ENCODE peak calls at places on chromosomes 5 and 9, in four cellular contexts. Y is BE2C, Z is MG63, P is GM23338. L is an unnamed sample. For H3K27me3, the result is how much of the 10 kb centered on the place peaks cover.

GRCh38 chr5:155189981-155190380 is 176.4 kb downstream of the KIF4B start:
- DNase-seq in Y (no peak), Z (no peak), P (peak), L (no peak)

GRCh38 chr5:142749321-142749720 is 20.9 kb upstream of the ARHGAP26 start:
- DNase-seq in Y (no peak), Z (peak), P (no peak), L (peak)

GRCh38 chr5:133754575-133755169 is 142.3 kb upstream of the FSTL4 start:
- DNase-seq in Y (peak), Z (peak), P (peak), L (peak)

GRCh38 chr9:69745716-69746538 is 13.9 kb downstream of the PTAR1 start:
- DNase-seq in Y (peak), Z (no peak), P (peak), L (no peak)

GRCh38 chr9:129333961-129334743 is 156.1 kb upstream of the IER5L start:
- DNase-seq in Y (peak), Z (peak), P (peak), L (peak)

GRCh38 chr5:176530406-176530982 is 6.7 kb downstream of the RNF44 start:
- DNase-seq in Y (no peak), Z (no peak), P (no peak), L (no peak)

GRCh38 chr9:20618361-20618799 is 3.9 kb downstream of the MLLT3 start:
- DNase-seq in Y (no peak), Z (peak), P (no peak), L (peak)

GRCh38 chr5:151682751-151683331 is 3.9 kb downstream of the SPARC start:
- DNase-seq in Y (no peak), Z (peak), P (no peak), L (no peak)

GRCh38 chr9:82829818-82830217 is 233.1 kb downstream of the RASEF start:
- DNase-seq in Y (no peak), Z (no peak), P (no peak), L (no peak)

GRCh38 chr5:153081385-153081784 is 409.1 kb upstream of the GRIA1 start:
- DNase-seq in Y (no peak), Z (no peak), P (no peak), L (no peak)

GRCh38 chr5:113487411-113487778 is 858 bp downstream of the MCC start:
- DNase-seq in Y (peak), Z (no peak), P (peak), L (no peak)

GRCh38 chr5:60578295-60578694 is 121.7 kb downstream of the DEPDC1B start:
- DNase-seq in Y (no peak), Z (no peak), P (no peak), L (no peak)

GRCh38 chr5:149831492-149831891 is 101.4 kb downstream of the PPARGC1B start:
- DNase-seq in Y (no peak), Z (no peak), P (no peak), L (peak)

GRCh38 chr5:162221884-162222283 is 154.3 kb downstream of the GABRG2 start:
- DNase-seq in Y (peak), Z (no peak), P (peak), L (no peak)

GRCh38 chr5:168992687-168993086 is 308.3 kb downstream of the SLIT3 start:
- DNase-seq in Y (peak), Z (no peak), P (peak), L (no peak)

GRCh38 chr9:98783518-98784226 is 12.7 kb downstream of the ANKS6 start:
- DNase-seq in Y (no peak), Z (no peak), P (no peak), L (no peak)

GRCh38 chr9:121298016-121298538 is 30.1 kb downstream of the GSN start:
- DNase-seq in Y (no peak), Z (no peak), P (peak), L (no peak)

GRCh38 chr9:135701067-135701967 is 668 bp upstream of the KCNT1 start:
- DNase-seq in Y (no peak), Z (no peak), P (no peak), L (no peak)

GRCh38 chr5:126780165-126780827 is 3.4 kb downstream of the LMNB1 start:
- DNase-seq in Y (peak), Z (peak), P (peak), L (peak)

GRCh38 chr5:58074717-58075116 is 385.2 kb downstream of the PLK2 start:
- DNase-seq in Y (no peak), Z (no peak), P (no peak), L (no peak)

GRCh38 chr9:133679056-133679455 is 42.9 kb downstream of the DBH start:
- DNase-seq in Y (no peak), Z (no peak), P (no peak), L (no peak)

GRCh38 chr9:133679466-133680051 is 43.4 kb downstream of the DBH start:
- DNase-seq in Y (no peak), Z (no peak), P (no peak), L (no peak)

GRCh38 chr9:133680250-133680975 is 44.2 kb downstream of the DBH start:
- DNase-seq in Y (peak), Z (no peak), P (no peak), L (no peak)

GRCh38 chr9:133676450-133676849 is 40.3 kb downstream of the DBH start:
- DNase-seq in Y (no peak), Z (no peak), P (no peak), L (no peak)

DNA sequence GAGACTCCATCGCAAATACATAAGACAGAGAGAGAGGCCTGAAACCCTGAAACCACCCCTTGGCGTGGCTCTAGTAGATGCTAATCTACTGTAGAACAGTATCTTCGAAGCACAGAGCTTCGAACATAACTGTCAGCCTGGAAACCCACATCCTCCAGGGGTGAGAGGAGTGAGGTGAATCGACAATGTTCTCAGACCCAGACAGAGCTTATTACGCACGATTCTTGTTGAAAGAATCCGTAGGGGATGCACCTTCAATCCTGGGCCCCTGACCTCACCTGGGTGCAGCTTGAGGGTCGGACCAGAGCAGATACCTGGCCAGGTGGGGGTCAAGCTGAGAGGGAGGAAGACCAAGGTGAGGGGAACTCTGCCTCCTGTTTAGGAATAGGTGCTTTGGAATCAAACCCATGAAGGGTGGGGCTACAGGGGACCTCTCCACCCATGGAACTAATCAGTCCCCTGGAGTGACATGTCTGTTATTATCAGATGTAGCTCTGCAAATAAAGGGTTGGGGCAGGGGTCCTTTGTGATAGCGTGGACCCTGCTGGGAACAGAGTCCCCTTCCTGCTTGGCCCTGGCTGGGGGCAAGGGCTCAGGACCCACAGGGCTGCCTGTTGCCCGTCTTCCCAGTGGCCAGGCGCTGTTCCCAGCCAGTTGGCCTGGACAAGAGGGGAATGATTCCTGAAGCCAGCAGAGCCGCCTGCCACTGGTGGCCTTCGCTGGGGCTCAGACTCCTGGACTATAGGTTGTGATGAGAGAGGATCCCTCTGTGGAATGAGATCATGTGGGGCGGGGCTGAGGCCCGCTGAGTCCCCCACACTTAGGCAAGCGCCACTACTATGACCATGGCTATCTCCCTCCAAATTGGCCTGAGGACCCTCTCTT is 41.2 kb downstream of the DBH start:
- DNase-seq in Y (no peak), Z (no peak), P (no peak), L (no peak)
- H3K27me3 ChIP-seq in Y (under half), Z (under half), P (under half), L (under half)

DNA sequence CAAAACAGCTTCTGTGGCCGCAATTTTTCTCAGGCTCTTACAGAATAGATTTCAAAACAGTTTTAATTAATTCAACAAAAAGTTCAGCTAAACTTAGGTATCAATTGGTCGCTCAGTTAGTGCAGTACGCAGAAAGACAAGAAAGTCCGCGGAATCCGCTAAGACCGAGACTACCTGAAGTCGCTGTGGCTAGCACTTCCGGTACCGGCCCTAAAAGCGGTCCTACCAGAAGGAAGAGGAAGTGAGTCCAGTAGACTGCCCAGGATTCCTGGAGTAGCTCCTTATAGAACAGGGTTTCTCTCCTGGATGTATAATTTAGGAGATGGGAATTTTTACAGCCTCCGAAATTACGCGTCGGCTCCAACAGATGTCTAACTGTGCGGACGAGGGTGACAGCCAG is 16.6 kb upstream of the PCDHB2 start:
- DNase-seq in Y (peak), Z (no peak), P (peak), L (no peak)
- H3K4me3 ChIP-seq in Y (peak), Z (peak), P (peak), L (no peak)

GRCh38 chr9:137232510-137232909 is 1.8 kb downstream of the SLC34A3 start:
- DNase-seq in Y (no peak), Z (no peak), P (no peak), L (no peak)
- H3K27me3 ChIP-seq in Y (under half), Z (under half), P (under half), L (under half)

DNA sequence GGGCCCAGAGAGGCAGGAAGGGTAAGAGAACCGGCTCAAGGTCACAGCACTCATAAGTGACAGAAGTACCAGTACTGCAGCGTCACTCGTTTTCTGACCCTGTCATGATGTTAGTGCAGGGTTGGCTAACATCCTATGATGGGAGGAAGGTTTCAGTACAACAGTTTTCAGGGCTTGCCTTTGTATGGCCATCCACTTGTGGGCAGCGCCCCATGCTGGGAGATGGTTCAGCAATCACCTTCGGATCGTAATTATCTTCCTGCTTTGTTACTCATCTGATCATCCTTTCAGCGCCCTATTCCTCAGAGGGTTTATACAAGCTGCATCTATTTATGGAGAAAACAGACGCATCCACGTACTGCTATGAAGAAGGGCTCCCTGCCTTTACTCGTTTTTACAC is 2.4 kb downstream of the MAP1B start:
- DNase-seq in Y (peak), Z (no peak), P (peak), L (peak)
- H3K4me3 ChIP-seq in Y (peak), Z (peak), P (peak), L (peak)

DNA sequence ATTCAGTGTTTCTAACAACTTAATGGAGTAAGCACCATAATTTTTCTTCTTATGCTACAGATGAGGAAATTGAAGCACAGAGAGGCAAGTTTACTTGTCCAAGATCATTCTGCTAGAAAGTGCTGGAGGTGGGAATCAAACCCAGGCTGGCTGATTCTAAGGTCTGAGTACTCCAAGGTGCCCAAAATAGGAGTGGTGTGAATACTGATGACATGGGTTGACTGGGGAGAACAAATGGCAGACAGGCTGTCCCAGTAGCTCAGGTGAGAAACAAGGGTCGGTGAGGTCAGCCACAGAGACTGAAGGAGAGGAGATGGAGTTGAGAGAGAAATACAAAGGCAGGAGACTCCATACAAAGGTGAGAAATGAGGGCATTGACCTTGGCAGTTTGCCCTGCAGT is 144.5 kb upstream of the EGFLAM start:
- DNase-seq in Y (no peak), Z (no peak), P (no peak), L (no peak)
- H3K27me3 ChIP-seq in Y (under half), Z (under half), P (under half), L (under half)

GRCh38 chr9:126376903-126377342 is 50.3 kb downstream of the MVB12B start:
- DNase-seq in Y (no peak), Z (no peak), P (peak), L (no peak)

GRCh38 chr9:126374366-126374781 is 47.7 kb downstream of the MVB12B start:
- DNase-seq in Y (no peak), Z (no peak), P (no peak), L (no peak)

GRCh38 chr9:126377521-126377920 is 50.9 kb downstream of the MVB12B start:
- DNase-seq in Y (no peak), Z (no peak), P (no peak), L (no peak)

GRCh38 chr9:126376311-126376902 is 49.8 kb downstream of the MVB12B start:
- DNase-seq in Y (no peak), Z (no peak), P (no peak), L (no peak)

DNA sequence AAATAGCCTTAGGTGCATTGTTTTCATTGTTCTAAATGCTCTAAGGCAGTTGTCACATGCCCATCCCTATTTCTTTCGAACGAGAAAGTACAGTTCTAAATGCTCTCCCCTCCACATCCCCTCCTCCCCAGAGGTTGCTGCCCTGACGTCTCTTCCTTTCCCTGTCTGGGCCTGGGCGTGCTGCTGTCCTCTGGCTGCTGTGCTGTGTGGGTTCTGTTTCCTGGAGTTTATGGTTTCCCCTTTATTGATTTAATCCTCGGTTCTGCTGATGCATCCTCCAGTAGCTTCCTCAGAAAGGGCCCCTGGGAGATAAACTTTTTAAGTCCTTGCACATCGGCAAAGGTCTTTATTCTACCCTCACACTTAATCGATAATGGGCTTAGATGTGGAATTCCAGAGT is 48.8 kb downstream of the MVB12B start:
- DNase-seq in Y (peak), Z (no peak), P (peak), L (peak)
- H3K4me3 ChIP-seq in Y (no peak), Z (no peak), P (no peak), L (no peak)

L was measured in brain microvascular endothelial cell.